ENCODE peak calls at places on chromosome 14, in eight cellular contexts. One of them, this sample, is unnamed.

GRCh38 chr14:68291820-68292219 is 472.2 kb downstream of the RAD51B start:
- DNase-seq in foreskin keratinocyte: no peak
- DNase-seq in fibroblast of mammary gland: no peak
- DNase-seq in lower leg skin: no peak
- DNase-seq in BJ: no peak
- DNase-seq in esophagus squamous epithelium: no peak
- DNase-seq in neural progenitor cell: no peak
- DNase-seq in right lobe of liver: no peak
- DNase-seq in this sample: no peak

GRCh38 chr14:83556746-83557460 is 1973.0 kb upstream of the FLRT2 start:
- DNase-seq in BJ: no peak
- DNase-seq in right lobe of liver: no peak
- DNase-seq in esophagus squamous epithelium: no peak
- DNase-seq in lower leg skin: no peak
- DNase-seq in foreskin keratinocyte: peak
- DNase-seq in fibroblast of mammary gland: peak
- DNase-seq in neural progenitor cell: no peak
- DNase-seq in this sample: no peak

GRCh38 chr14:63308723-63309317 is 9.9 kb downstream of the GPHB5 start:
- DNase-seq in fibroblast of mammary gland: peak
- DNase-seq in neural progenitor cell: peak
- DNase-seq in foreskin keratinocyte: no peak
- DNase-seq in lower leg skin: no peak
- DNase-seq in right lobe of liver: no peak
- DNase-seq in esophagus squamous epithelium: no peak
- DNase-seq in BJ: no peak
- DNase-seq in this sample: no peak

GRCh38 chr14:104563191-104563741 is 16.3 kb upstream of the C14orf180 start:
- DNase-seq in fibroblast of mammary gland: no peak
- DNase-seq in right lobe of liver: no peak
- DNase-seq in foreskin keratinocyte: no peak
- DNase-seq in lower leg skin: no peak
- DNase-seq in BJ: no peak
- DNase-seq in esophagus squamous epithelium: no peak
- DNase-seq in neural progenitor cell: no peak
- DNase-seq in this sample: no peak

GRCh38 chr14:35336171-35337073 is 44.2 kb downstream of the PSMA6 start:
- DNase-seq in neural progenitor cell: peak
- DNase-seq in right lobe of liver: peak
- DNase-seq in BJ: no peak
- DNase-seq in lower leg skin: peak
- DNase-seq in esophagus squamous epithelium: peak
- DNase-seq in fibroblast of mammary gland: peak
- DNase-seq in foreskin keratinocyte: peak
- DNase-seq in this sample: no peak

GRCh38 chr14:104442107-104442551 is 137.4 kb upstream of the C14orf180 start:
- DNase-seq in neural progenitor cell: no peak
- DNase-seq in foreskin keratinocyte: no peak
- DNase-seq in right lobe of liver: peak
- DNase-seq in fibroblast of mammary gland: no peak
- DNase-seq in esophagus squamous epithelium: no peak
- DNase-seq in BJ: no peak
- DNase-seq in lower leg skin: no peak
- DNase-seq in this sample: peak

GRCh38 chr14:65255583-65256443 is 153.5 kb upstream of the MAX start:
- DNase-seq in right lobe of liver: no peak
- DNase-seq in lower leg skin: peak
- DNase-seq in neural progenitor cell: peak
- DNase-seq in esophagus squamous epithelium: no peak
- DNase-seq in BJ: no peak
- DNase-seq in foreskin keratinocyte: peak
- DNase-seq in fibroblast of mammary gland: no peak
- DNase-seq in this sample: no peak

GRCh38 chr14:50846171-50846880 is 15.4 kb upstream of the NIN start:
- DNase-seq in right lobe of liver: no peak
- DNase-seq in BJ: peak
- DNase-seq in lower leg skin: no peak
- DNase-seq in esophagus squamous epithelium: no peak
- DNase-seq in fibroblast of mammary gland: peak
- DNase-seq in neural progenitor cell: no peak
- DNase-seq in foreskin keratinocyte: no peak
- DNase-seq in this sample: no peak

GRCh38 chr14:24376448-24377070 is 8.6 kb downstream of the NFATC4 start:
- DNase-seq in fibroblast of mammary gland: no peak
- DNase-seq in right lobe of liver: no peak
- DNase-seq in neural progenitor cell: peak
- DNase-seq in esophagus squamous epithelium: no peak
- DNase-seq in lower leg skin: no peak
- DNase-seq in BJ: no peak
- DNase-seq in foreskin keratinocyte: no peak
- DNase-seq in this sample: no peak

GRCh38 chr14:20587489-20588154 is at the start of gene RNASE11:
- DNase-seq in fibroblast of mammary gland: no peak
- DNase-seq in esophagus squamous epithelium: no peak
- DNase-seq in lower leg skin: no peak
- DNase-seq in right lobe of liver: no peak
- DNase-seq in neural progenitor cell: no peak
- DNase-seq in foreskin keratinocyte: no peak
- DNase-seq in BJ: no peak
- DNase-seq in this sample: no peak

GRCh38 chr14:105294142-105294597 is 6.6 kb downstream of the BRF1 start:
- DNase-seq in BJ: no peak
- DNase-seq in lower leg skin: no peak
- DNase-seq in right lobe of liver: no peak
- DNase-seq in foreskin keratinocyte: no peak
- DNase-seq in esophagus squamous epithelium: no peak
- DNase-seq in fibroblast of mammary gland: no peak
- DNase-seq in neural progenitor cell: peak
- DNase-seq in this sample: peak

GRCh38 chr14:59465570-59466150 is 480 bp upstream of the GPR135 start:
- DNase-seq in right lobe of liver: no peak
- DNase-seq in foreskin keratinocyte: no peak
- DNase-seq in esophagus squamous epithelium: no peak
- DNase-seq in fibroblast of mammary gland: no peak
- DNase-seq in lower leg skin: no peak
- DNase-seq in BJ: no peak
- DNase-seq in neural progenitor cell: no peak
- DNase-seq in this sample: no peak

GRCh38 chr14:74524076-74524812 is 30.7 kb downstream of the ISCA2 start:
- DNase-seq in BJ: no peak
- DNase-seq in fibroblast of mammary gland: peak
- DNase-seq in neural progenitor cell: peak
- DNase-seq in esophagus squamous epithelium: no peak
- DNase-seq in right lobe of liver: no peak
- DNase-seq in foreskin keratinocyte: no peak
- DNase-seq in lower leg skin: no peak
- DNase-seq in this sample: no peak

GRCh38 chr14:33254876-33255275 is 316.2 kb downstream of the NPAS3 start:
- DNase-seq in esophagus squamous epithelium: no peak
- DNase-seq in foreskin keratinocyte: no peak
- DNase-seq in lower leg skin: no peak
- DNase-seq in BJ: no peak
- DNase-seq in right lobe of liver: no peak
- DNase-seq in fibroblast of mammary gland: no peak
- DNase-seq in neural progenitor cell: no peak
- DNase-seq in this sample: no peak

DNA sequence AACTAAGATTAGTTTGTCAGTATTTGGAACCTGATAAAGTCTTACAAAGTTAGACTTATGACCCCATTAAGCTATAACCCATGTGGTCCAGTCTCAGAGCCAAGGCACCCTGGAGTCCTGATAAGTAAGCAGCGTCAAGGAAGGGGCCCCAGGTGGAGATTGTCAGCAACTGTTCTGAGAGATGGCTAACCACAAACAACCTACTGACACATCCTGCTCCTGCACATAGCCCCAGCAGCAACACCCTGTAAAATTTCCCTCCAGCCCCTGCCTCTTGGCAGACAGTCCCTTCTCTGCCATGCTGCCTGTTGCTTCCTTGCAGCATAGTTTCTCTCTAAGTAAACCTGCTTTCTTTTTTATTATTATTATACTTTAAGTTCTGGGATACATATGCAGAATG is 220.4 kb upstream of the TMEM260 start:
- DNase-seq in neural progenitor cell: no peak
- DNase-seq in fibroblast of mammary gland: no peak
- DNase-seq in esophagus squamous epithelium: no peak
- DNase-seq in foreskin keratinocyte: no peak
- DNase-seq in BJ: no peak
- DNase-seq in lower leg skin: no peak
- DNase-seq in right lobe of liver: no peak
- DNase-seq in this sample: no peak
- TF ChIP-seq CTCF in neural progenitor cell: no peak
- TF ChIP-seq CTCF in fibroblast of mammary gland: no peak
- TF ChIP-seq CTCF in esophagus squamous epithelium: no peak
- TF ChIP-seq CTCF in foreskin keratinocyte: no peak
- TF ChIP-seq CTCF in BJ: no peak
- TF ChIP-seq CTCF in lower leg skin: no peak
- TF ChIP-seq CTCF in right lobe of liver: no peak
- TF ChIP-seq CTCF in this sample: no peak

GRCh38 chr14:61925043-61925442 is 162.8 kb downstream of the SNAPC1 start:
- DNase-seq in fibroblast of mammary gland: no peak
- DNase-seq in foreskin keratinocyte: no peak
- DNase-seq in neural progenitor cell: peak
- DNase-seq in BJ: no peak
- DNase-seq in lower leg skin: no peak
- DNase-seq in right lobe of liver: no peak
- DNase-seq in esophagus squamous epithelium: no peak
- DNase-seq in this sample: no peak
- TF ChIP-seq CTCF in fibroblast of mammary gland: no peak
- TF ChIP-seq CTCF in foreskin keratinocyte: peak
- TF ChIP-seq CTCF in neural progenitor cell: peak
- TF ChIP-seq CTCF in BJ: peak
- TF ChIP-seq CTCF in lower leg skin: no peak
- TF ChIP-seq CTCF in right lobe of liver: no peak
- TF ChIP-seq CTCF in esophagus squamous epithelium: no peak
- TF ChIP-seq CTCF in this sample: peak

GRCh38 chr14:101224356-101225115 is 321.0 kb upstream of the RTL1 start:
- DNase-seq in BJ: no peak
- DNase-seq in foreskin keratinocyte: no peak
- DNase-seq in neural progenitor cell: peak
- DNase-seq in lower leg skin: no peak
- DNase-seq in fibroblast of mammary gland: no peak
- DNase-seq in right lobe of liver: peak
- DNase-seq in esophagus squamous epithelium: no peak
- DNase-seq in this sample: no peak
- TF ChIP-seq CTCF in BJ: no peak
- TF ChIP-seq CTCF in foreskin keratinocyte: no peak
- TF ChIP-seq CTCF in neural progenitor cell: no peak
- TF ChIP-seq CTCF in lower leg skin: no peak
- TF ChIP-seq CTCF in fibroblast of mammary gland: no peak
- TF ChIP-seq CTCF in right lobe of liver: no peak
- TF ChIP-seq CTCF in esophagus squamous epithelium: no peak
- TF ChIP-seq CTCF in this sample: no peak

GRCh38 chr14:90606434-90606833 is 209.6 kb downstream of the CALM1 start:
- DNase-seq in neural progenitor cell: no peak
- DNase-seq in BJ: no peak
- DNase-seq in fibroblast of mammary gland: no peak
- DNase-seq in right lobe of liver: no peak
- DNase-seq in lower leg skin: no peak
- DNase-seq in foreskin keratinocyte: no peak
- DNase-seq in esophagus squamous epithelium: no peak
- DNase-seq in this sample: no peak

GRCh38 chr14:90609376-90609775 is 206.9 kb downstream of the TTC7B start:
- DNase-seq in esophagus squamous epithelium: no peak
- DNase-seq in BJ: no peak
- DNase-seq in neural progenitor cell: no peak
- DNase-seq in right lobe of liver: no peak
- DNase-seq in lower leg skin: no peak
- DNase-seq in fibroblast of mammary gland: no peak
- DNase-seq in foreskin keratinocyte: no peak
- DNase-seq in this sample: no peak

GRCh38 chr14:90607141-90607540 is 209.1 kb downstream of the TTC7B start:
- DNase-seq in neural progenitor cell: no peak
- DNase-seq in BJ: no peak
- DNase-seq in right lobe of liver: no peak
- DNase-seq in lower leg skin: no peak
- DNase-seq in foreskin keratinocyte: no peak
- DNase-seq in fibroblast of mammary gland: no peak
- DNase-seq in esophagus squamous epithelium: no peak
- DNase-seq in this sample: no peak

GRCh38 chr14:90608925-90609324 is 207.3 kb downstream of the TTC7B start:
- DNase-seq in foreskin keratinocyte: no peak
- DNase-seq in esophagus squamous epithelium: no peak
- DNase-seq in fibroblast of mammary gland: no peak
- DNase-seq in lower leg skin: no peak
- DNase-seq in right lobe of liver: no peak
- DNase-seq in neural progenitor cell: no peak
- DNase-seq in BJ: no peak
- DNase-seq in this sample: no peak

DNA sequence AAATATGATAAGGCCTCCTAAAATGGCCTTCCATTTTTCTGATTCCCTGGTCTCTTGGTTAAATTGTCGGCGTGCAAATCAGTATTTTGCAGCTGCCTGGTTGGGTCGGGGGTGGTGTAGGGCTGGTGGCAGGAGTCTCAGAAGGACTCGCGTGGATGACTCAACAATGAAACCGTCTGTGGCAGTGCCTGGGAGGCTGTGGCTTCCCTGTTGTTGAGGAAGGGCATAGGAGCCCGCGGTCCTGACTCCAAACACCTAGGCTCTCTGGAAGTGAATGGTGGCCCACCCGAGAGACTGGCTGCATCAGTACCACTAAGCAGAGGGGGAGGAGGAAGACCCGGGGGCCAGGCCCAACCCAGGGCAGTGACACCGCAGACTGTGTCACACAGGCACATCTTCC is 207.9 kb downstream of the TTC7B start:
- DNase-seq in esophagus squamous epithelium: no peak
- DNase-seq in fibroblast of mammary gland: no peak
- DNase-seq in lower leg skin: no peak
- DNase-seq in right lobe of liver: no peak
- DNase-seq in foreskin keratinocyte: no peak
- DNase-seq in BJ: no peak
- DNase-seq in neural progenitor cell: no peak
- DNase-seq in this sample: no peak
- TF ChIP-seq CTCF in esophagus squamous epithelium: no peak
- TF ChIP-seq CTCF in fibroblast of mammary gland: no peak
- TF ChIP-seq CTCF in lower leg skin: no peak
- TF ChIP-seq CTCF in right lobe of liver: no peak
- TF ChIP-seq CTCF in foreskin keratinocyte: no peak
- TF ChIP-seq CTCF in BJ: no peak
- TF ChIP-seq CTCF in neural progenitor cell: no peak
- TF ChIP-seq CTCF in this sample: no peak

DNA sequence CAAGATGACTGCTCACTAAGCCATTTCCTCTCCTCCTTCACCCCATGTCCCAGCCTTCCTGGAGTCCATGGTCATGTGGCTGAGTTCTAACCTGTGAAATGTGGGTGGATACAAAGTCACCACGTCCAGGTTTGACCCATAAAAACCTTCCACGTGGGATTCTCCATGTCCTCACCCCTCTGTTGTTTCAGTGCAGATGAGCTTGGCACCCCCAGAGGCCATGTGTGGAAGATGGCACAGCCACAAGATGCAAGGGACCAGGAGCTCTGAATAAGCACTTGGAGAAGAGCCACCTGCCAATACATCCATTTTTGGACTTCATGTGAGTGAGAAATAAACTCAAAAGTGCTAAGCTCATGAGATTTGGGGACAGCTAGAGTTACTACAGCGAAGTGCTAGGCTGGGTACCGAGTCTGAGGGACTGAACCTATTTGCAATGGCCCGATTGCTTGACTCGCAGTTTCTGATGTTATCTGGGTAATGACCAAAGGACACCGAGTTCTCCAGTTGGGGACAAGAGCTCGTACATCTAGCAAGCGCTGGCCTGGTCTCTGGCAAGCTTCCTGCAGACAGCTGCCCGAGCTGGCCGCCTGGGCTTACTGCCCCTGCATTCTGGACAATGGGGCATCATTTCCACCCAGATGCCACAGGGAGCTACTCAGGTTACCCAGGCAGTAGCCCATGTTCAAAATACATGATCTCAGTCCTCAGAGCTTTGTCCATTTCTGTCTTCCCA is 7.7 kb upstream of the SLC24A4 start:
- DNase-seq in BJ: no peak
- DNase-seq in fibroblast of mammary gland: no peak
- DNase-seq in neural progenitor cell: no peak
- DNase-seq in foreskin keratinocyte: no peak
- DNase-seq in lower leg skin: no peak
- DNase-seq in esophagus squamous epithelium: no peak
- DNase-seq in right lobe of liver: no peak
- DNase-seq in this sample: no peak
- TF ChIP-seq CTCF in BJ: no peak
- TF ChIP-seq CTCF in fibroblast of mammary gland: no peak
- TF ChIP-seq CTCF in neural progenitor cell: no peak
- TF ChIP-seq CTCF in foreskin keratinocyte: no peak
- TF ChIP-seq CTCF in lower leg skin: no peak
- TF ChIP-seq CTCF in esophagus squamous epithelium: no peak
- TF ChIP-seq CTCF in right lobe of liver: no peak
- TF ChIP-seq CTCF in this sample: no peak

This sample was measured in activated B cell treated with CpG ODN at 0.5 μM for 24 hours.